ENCODE peak calls at places on chromosomes 12 and 14, in five cellular contexts. A is left ventricle myocardium inferior, G is IMR-90, U is transverse colon, F is OCI-LY7. D is an unnamed sample.

GRCh38 chr14:32010561-32011188 is 66.4 kb upstream of the ARHGAP5 start:
- DNase-seq in A (no peak), G (peak; percentile 67), U (no peak), F (no peak), D (no peak)

GRCh38 chr12:116760621-116761020 is 22.5 kb downstream of the RNFT2 start:
- DNase-seq in A (no peak), G (no peak), U (no peak), F (no peak), D (no peak)

GRCh38 chr14:72958548-72958947 is 32.3 kb downstream of the DCAF4 start:
- DNase-seq in A (no peak), G (no peak), U (no peak), F (no peak), D (no peak)

GRCh38 chr12:10636124-10636523 is 22.7 kb upstream of the MAGOHB start:
- DNase-seq in A (no peak), G (no peak), U (peak; percentile 37), F (no peak), D (no peak)

GRCh38 chr14:71206766-71207371 is 299.6 kb downstream of the PCNX1 start:
- DNase-seq in A (peak; percentile 55), G (peak; percentile 85), U (no peak), F (no peak), D (no peak)

GRCh38 chr12:62123721-62124203 is 136.4 kb upstream of the USP15 start:
- DNase-seq in A (no peak), G (peak; percentile 56), U (peak; percentile 15), F (peak; percentile 49), D (no peak)

GRCh38 chr12:104055686-104056388 is 5.8 kb upstream of the GLT8D2 start:
- DNase-seq in A (peak; percentile 79), G (peak; percentile 47), U (peak; percentile 58), F (no peak), D (no peak)

GRCh38 chr12:5083955-5084849 is 40.5 kb downstream of the KCNA5 start:
- DNase-seq in A (no peak), G (peak; percentile 71), U (no peak), F (peak; percentile 45), D (no peak)

GRCh38 chr14:69719501-69719951 is 47.4 kb upstream of the SRSF5 start:
- DNase-seq in A (peak; percentile 50), G (peak; percentile 98), U (peak; percentile 37), F (no peak), D (no peak)

GRCh38 chr12:65885716-65886115 is 61.4 kb downstream of the HMGA2 start:
- DNase-seq in A (no peak), G (no peak), U (no peak), F (no peak), D (no peak)

GRCh38 chr12:15987696-15988095 is 76.6 kb downstream of the DERA start:
- DNase-seq in A (peak; percentile 76), G (no peak), U (no peak), F (no peak), D (no peak)

GRCh38 chr14:92473261-92473946 is 40.2 kb upstream of the RIN3 start:
- DNase-seq in A (peak; percentile 56), G (peak; percentile 75), U (peak; percentile 16), F (no peak), D (no peak)

GRCh38 chr12:117408161-117408791 is 46.9 kb upstream of the NOS1 start:
- DNase-seq in A (no peak), G (no peak), U (peak; percentile 10), F (no peak), D (no peak)

GRCh38 chr14:29817767-29818166 is 109.9 kb downstream of the PRKD1 start:
- DNase-seq in A (no peak), G (no peak), U (no peak), F (no peak), D (no peak)

GRCh38 chr14:22113401-22113800 is 439.8 kb upstream of the OR4E1 start:
- DNase-seq in A (no peak), G (no peak), U (no peak), F (no peak), D (no peak)

GRCh38 chr14:22107734-22108133 is 434.1 kb upstream of the OR4E1 start:
- DNase-seq in A (no peak), G (no peak), U (no peak), F (no peak), D (no peak)

GRCh38 chr14:22106700-22107697 is 433.4 kb upstream of the OR4E1 start:
- DNase-seq in A (no peak), G (peak; percentile 29), U (no peak), F (no peak), D (no peak)

DNA sequence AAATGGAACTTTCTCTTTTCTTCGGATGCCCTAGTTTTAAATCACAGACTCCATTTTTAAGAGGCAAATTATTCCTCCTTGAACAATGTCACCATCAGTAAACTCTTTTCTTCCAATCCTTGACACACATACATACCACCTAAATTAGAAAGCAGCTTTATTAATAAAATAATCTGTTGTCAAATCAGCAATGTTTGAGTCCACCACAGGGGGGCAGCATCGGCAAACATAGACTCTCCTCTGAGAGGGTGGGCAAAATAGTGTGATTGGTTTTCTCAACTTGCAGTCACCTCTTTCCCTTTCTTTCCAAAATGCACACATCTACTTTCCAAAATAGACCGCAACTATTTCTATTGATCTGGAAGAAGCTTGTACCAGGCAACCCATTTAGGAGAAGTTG is 438.4 kb upstream of the OR4E1 start:
- DNase-seq in A (no peak), G (no peak), U (no peak), F (peak; percentile 29), D (peak; percentile 52)
- TF ChIP-seq CTCF in A (peak; percentile 47), G (peak; percentile 62), U (peak; percentile 38), F (peak; percentile 85), D (peak; percentile 34)

DNA sequence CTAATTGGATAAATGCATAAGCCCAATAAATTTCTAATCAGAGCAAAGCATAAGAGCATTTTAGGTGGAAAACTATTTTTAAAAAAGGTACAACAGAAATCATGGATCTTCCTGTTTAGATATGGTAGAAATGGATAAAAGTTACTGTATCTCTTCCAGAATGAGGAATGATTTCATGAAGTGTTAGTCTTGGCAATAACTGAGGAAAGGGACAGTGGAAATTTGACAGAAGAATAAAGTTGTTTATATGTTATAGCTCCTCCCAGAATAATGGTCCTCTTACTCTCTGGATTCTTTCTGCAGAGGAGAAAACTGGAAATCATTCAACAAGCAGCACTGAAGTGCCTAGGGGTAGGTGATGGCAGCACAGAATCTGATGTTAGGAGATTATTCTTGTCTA is 32.4 kb upstream of the BMAL2 start:
- DNase-seq in A (no peak), G (no peak), U (no peak), F (no peak), D (no peak)
- H3K4me1 ChIP-seq in A (peaks cover 46% of the 10 kb centered on the region), G (peaks cover 4% of the 10 kb centered on the region), U (peaks cover 27% of the 10 kb centered on the region), F (no peaks in the 10 kb centered on the region), D (no peaks in the 10 kb centered on the region)

DNA sequence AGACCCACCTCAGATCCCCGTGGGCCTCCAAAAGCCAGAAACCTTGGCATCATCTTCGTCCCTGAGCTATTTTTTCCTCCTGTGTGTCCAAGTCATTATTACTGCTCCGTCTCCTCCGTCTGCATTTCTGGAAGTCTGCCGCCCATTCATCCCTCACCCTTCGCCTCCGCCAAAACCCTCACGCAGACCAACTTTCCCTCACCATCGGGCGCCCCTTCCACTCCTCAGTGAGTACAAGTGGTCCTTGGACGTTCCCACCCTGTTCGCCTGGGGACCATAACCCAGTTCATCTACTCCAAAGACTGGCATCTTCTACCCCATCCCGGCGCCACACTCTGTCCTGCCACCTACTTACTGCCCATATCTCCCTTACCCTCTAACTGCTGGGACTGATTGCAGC is 3.7 kb upstream of the LTBP2 start:
- DNase-seq in A (no peak), G (no peak), U (no peak), F (no peak), D (no peak)
- H3K27ac ChIP-seq in A (no peak overlapping the region), G (no peak overlapping the region), U (no peak overlapping the region), F (no peak overlapping the region), D (no peak overlapping the region)

GRCh38 chr12:124388679-124389536 is 94.0 kb downstream of the RFLNA start:
- DNase-seq in A (peak; percentile 90), G (peak; percentile 85), U (peak; percentile 85), F (no peak), D (peak; percentile 84)
- TF ChIP-seq CTCF in A (no peak), G (no peak), U (no peak), F (no peak), D (no peak)

GRCh38 chr12:122024132-122024785 is 2.6 kb downstream of the BCL7A start:
- DNase-seq in A (no peak), G (peak; percentile 25), U (no peak), F (peak; percentile 84), D (no peak)
- H3K4me1 ChIP-seq in A (peaks cover 57% of the 10 kb centered on the region), G (peaks cover 13% of the 10 kb centered on the region), U (peaks cover 24% of the 10 kb centered on the region), F (peaks cover 72% of the 10 kb centered on the region), D (peaks cover 21% of the 10 kb centered on the region)

DNA sequence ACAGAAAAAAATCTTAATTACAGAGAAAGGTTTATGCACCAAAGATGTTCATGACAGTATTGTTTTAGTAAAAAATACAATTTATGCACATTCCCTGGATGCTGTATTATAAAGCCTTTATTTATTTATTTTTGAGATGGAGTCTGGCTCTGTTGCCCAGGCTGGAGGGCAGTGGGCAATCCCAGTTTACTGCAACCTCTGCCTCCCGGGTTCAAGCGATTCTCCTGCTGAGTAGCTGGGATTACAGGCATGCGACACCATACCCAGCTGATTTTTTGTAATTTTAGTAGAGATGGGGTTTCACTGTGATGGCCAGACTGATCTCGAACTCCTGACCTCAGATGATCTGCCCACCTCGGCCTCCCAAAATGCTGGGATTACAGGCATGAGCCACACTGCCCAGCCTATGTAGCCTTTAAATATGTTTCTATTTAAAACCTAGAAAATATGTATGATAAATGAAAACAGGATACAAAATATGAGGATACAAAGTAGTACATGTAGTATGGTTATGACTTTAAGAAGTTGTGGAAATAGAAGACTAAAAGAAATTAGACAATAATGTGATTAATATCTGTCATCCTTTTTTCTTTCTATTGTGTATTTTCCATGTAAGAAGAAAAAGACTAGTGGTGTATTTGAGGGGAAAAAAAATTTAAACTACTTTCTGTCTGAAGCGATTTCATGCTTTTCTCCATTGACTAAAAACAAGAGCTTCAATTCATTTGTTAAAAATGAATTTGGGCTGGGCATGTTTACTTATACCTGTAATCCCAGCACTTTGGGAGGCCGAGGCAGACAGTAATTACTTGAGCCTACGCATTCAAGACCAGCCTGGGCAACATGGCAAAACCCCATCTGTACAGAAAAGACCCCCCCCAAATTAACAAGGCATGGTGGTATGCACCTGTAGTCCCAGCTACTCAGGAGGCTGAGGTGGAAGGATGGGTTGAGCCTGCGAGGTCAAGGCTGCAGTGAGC is 13.1 kb downstream of the ATF1 start:
- DNase-seq in A (no peak), G (no peak), U (no peak), F (no peak), D (no peak)
- H3K27ac ChIP-seq in A (no peak overlapping the region), G (no peak overlapping the region), U (peak overlapping the region; percentile 89), F (no peak overlapping the region), D (no peak overlapping the region)

GRCh38 chr14:102806447-102806846 is 29.2 kb downstream of the TRAF3 start:
- DNase-seq in A (no peak), G (no peak), U (no peak), F (no peak), D (no peak)

GRCh38 chr14:102805454-102805891 is 28.2 kb downstream of the TRAF3 start:
- DNase-seq in A (no peak), G (peak; percentile 70), U (peak; percentile 46), F (no peak), D (peak; percentile 28)

GRCh38 chr14:102804858-102805257 is 27.6 kb downstream of the TRAF3 start:
- DNase-seq in A (no peak), G (no peak), U (no peak), F (no peak), D (no peak)

GRCh38 chr14:102803139-102803538 is 25.9 kb downstream of the TRAF3 start:
- DNase-seq in A (no peak), G (no peak), U (no peak), F (no peak), D (no peak)

DNA sequence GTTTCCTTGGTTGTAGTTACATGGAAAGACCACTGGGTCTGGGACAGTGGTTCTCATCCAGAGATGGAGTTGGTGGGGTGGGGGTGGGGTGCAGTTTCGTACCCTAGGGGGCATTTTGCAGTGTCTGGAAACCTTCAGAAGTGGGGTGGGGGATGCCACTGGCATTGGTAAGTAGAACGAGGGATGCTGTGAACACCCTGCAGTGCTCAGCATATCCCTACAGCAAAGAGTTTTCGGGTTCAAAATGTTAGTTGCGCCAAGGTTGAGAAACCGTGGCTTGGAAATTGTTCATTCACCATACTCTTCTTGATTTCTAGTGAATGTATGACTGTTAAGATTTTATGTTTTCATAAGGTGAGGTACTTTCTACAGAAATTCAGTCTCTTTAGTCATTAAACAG is 28.7 kb downstream of the TRAF3 start:
- DNase-seq in A (no peak), G (no peak), U (no peak), F (no peak), D (no peak)
- TF ChIP-seq CTCF in A (no peak), G (no peak), U (no peak), F (peak; percentile 28), D (no peak)

D was measured in CD8-positive, alpha-beta T cell.